ENCODE peak calls at places on chromosomes 13 and 19, in seven cellular contexts. X is Peyer's patch; J is H54; I is spleen; N is suprapubic skin; U is activated naive CD4-positive, alpha-beta T cell; E is ovary. L is an unnamed sample.

GRCh38 chr19:10760268-10760944 is 42.5 kb downstream of the DNM2 start:
- DNase-seq in X (peak), J (peak), I (no peak), N (no peak), U (no peak), E (no peak), L (no peak)

GRCh38 chr19:41995959-41996797 is 2.1 kb upstream of the ATP1A3 start:
- DNase-seq in X (no peak), J (no peak), I (no peak), N (no peak), U (no peak), E (no peak), L (peak)

GRCh38 chr19:43495082-43495481 is 9.5 kb downstream of the PHLDB3 start:
- DNase-seq in X (no peak), J (no peak), I (no peak), N (no peak), U (no peak), E (no peak), L (no peak)

GRCh38 chr19:1947651-1948209 is 6.8 kb downstream of the CSNK1G2 start:
- DNase-seq in X (no peak), J (peak), I (no peak), N (no peak), U (no peak), E (no peak), L (no peak)

GRCh38 chr19:14135985-14136508 is 342 bp downstream of the ASF1B start:
- DNase-seq in X (no peak), J (no peak), I (no peak), N (no peak), U (no peak), E (no peak), L (no peak)

GRCh38 chr19:12949363-12950284 is 4.0 kb downstream of the RAD23A start:
- DNase-seq in X (no peak), J (no peak), I (no peak), N (no peak), U (no peak), E (no peak), L (no peak)

GRCh38 chr13:101930331-101930730 is 471.5 kb downstream of the FGF14 start:
- DNase-seq in X (no peak), J (no peak), I (no peak), N (no peak), U (no peak), E (no peak), L (no peak)

GRCh38 chr19:47740866-47741519 is 4.4 kb upstream of the NOP53 start:
- DNase-seq in X (no peak), J (no peak), I (peak), N (no peak), U (no peak), E (peak), L (no peak)